ENCODE peak calls at places on chromosomes 16 and 17, in five cellular contexts. W is ACHN, K is AG08396, E is AG08395, Q is HEK293T. Y is an unnamed sample.

GRCh38 chr17:61454095-61454931 is 2.1 kb downstream of the TBX4 start:
- DNase-seq in W (no peak), K (no peak), E (no peak), Q (no peak), Y (no peak)

GRCh38 chr17:73280191-73280590 is 18.5 kb upstream of the CPSF4L start:
- DNase-seq in W (no peak), K (no peak), E (no peak), Q (no peak), Y (no peak)

GRCh38 chr17:78735832-78736525 is 46.1 kb downstream of the CYTH1 start:
- DNase-seq in W (peak), K (no peak), E (no peak), Q (no peak), Y (no peak)

GRCh38 chr17:16298140-16298662 is 55.1 kb downstream of the CENPV start:
- DNase-seq in W (no peak), K (no peak), E (no peak), Q (no peak), Y (no peak)

GRCh38 chr17:65099941-65100315 is 37.2 kb upstream of the RGS9 start:
- DNase-seq in W (peak), K (peak), E (peak), Q (no peak), Y (peak)

GRCh38 chr16:15523092-15523541 is 88.7 kb downstream of the BMERB1 start:
- DNase-seq in W (no peak), K (no peak), E (no peak), Q (no peak), Y (no peak)

GRCh38 chr16:57500578-57501111 is 14.4 kb upstream of the DOK4 start:
- DNase-seq in W (no peak), K (no peak), E (no peak), Q (no peak), Y (no peak)

GRCh38 chr17:79324219-79324618 is 249.6 kb downstream of the ENGASE start:
- DNase-seq in W (no peak), K (no peak), E (no peak), Q (no peak), Y (no peak)

GRCh38 chr16:88856122-88856827 is 472 bp downstream of the GALNS start:
- DNase-seq in W (peak), K (no peak), E (no peak), Q (no peak), Y (no peak)

GRCh38 chr16:11757671-11758545 is 15.3 kb upstream of the TXNDC11 start:
- DNase-seq in W (peak), K (peak), E (no peak), Q (peak), Y (peak)

GRCh38 chr16:70614208-70614951 is 32.0 kb upstream of the IL34 start:
- DNase-seq in W (no peak), K (no peak), E (no peak), Q (no peak), Y (no peak)

GRCh38 chr16:3038256-3038655 is 1.5 kb upstream of the BICDL2 start:
- DNase-seq in W (no peak), K (no peak), E (no peak), Q (no peak), Y (no peak)

GRCh38 chr17:885971-886571 is 93.5 kb downstream of the NXN start:
- DNase-seq in W (no peak), K (no peak), E (no peak), Q (no peak), Y (no peak)

GRCh38 chr16:67481561-67482259 is 753 bp upstream of the ATP6V0D1 start:
- DNase-seq in W (no peak), K (no peak), E (no peak), Q (no peak), Y (no peak)

GRCh38 chr17:28741358-28742349 is 2.2 kb upstream of the TRAF4 start:
- DNase-seq in W (no peak), K (no peak), E (no peak), Q (no peak), Y (peak)

GRCh38 chr16:85989863-85990643 is 91.1 kb downstream of the IRF8 start:
- DNase-seq in W (no peak), K (no peak), E (no peak), Q (no peak), Y (no peak)

GRCh38 chr17:48915459-48916282 is 7.5 kb downstream of the UBE2Z start:
- DNase-seq in W (peak), K (peak), E (peak), Q (no peak), Y (peak)

GRCh38 chr16:2824626-2825025 is 5.5 kb upstream of the ZG16B start:
- DNase-seq in W (no peak), K (no peak), E (no peak), Q (no peak), Y (no peak)

GRCh38 chr16:48126801-48127644 is 28.8 kb downstream of the ABCC12 start:
- DNase-seq in W (peak), K (peak), E (peak), Q (no peak), Y (peak)

GRCh38 chr16:30670072-30670824 is 12.0 kb downstream of the FBRS start:
- DNase-seq in W (no peak), K (no peak), E (no peak), Q (no peak), Y (no peak)

GRCh38 chr17:45841883-45842525 is 2.7 kb upstream of the SPPL2C start:
- DNase-seq in W (no peak), K (no peak), E (no peak), Q (no peak), Y (peak)

GRCh38 chr17:17888821-17889220 is 52.0 kb upstream of the SREBF1 start:
- DNase-seq in W (no peak), K (no peak), E (no peak), Q (no peak), Y (no peak)

GRCh38 chr17:64635647-64636305 is 26.3 kb downstream of the SMURF2 start:
- DNase-seq in W (no peak), K (no peak), E (peak), Q (no peak), Y (peak)

GRCh38 chr17:226773-227580 is 45.5 kb upstream of the DOC2B start:
- DNase-seq in W (no peak), K (no peak), E (no peak), Q (no peak), Y (peak)

GRCh38 chr16:58644765-58645487 is 15.3 kb upstream of the CNOT1 start:
- DNase-seq in W (no peak), K (no peak), E (no peak), Q (no peak), Y (no peak)

GRCh38 chr16:56649820-56650219 is 1.9 kb upstream of the MT1B start:
- DNase-seq in W (no peak), K (no peak), E (no peak), Q (no peak), Y (no peak)

GRCh38 chr16:60230666-60231065 is 1496.5 kb upstream of the GOT2 start:
- DNase-seq in W (no peak), K (no peak), E (no peak), Q (no peak), Y (no peak)